ENCODE peak calls at places on chromosomes 12 and 14, in six cellular contexts. D is GM23248, Y is K562, U is fibroblast of lung, F is astrocyte, B is HepG2. L is an unnamed sample.

GRCh38 chr14:99945732-99946651 is 119.2 kb upstream of the EVL start:
- DNase-seq in D (peak; percentile 24), Y (no peak), U (no peak), F (no peak), B (no peak), L (peak; percentile 79)

GRCh38 chr12:5318874-5319273 is 113.0 kb upstream of the NTF3 start:
- DNase-seq in D (peak; percentile 88), Y (no peak), U (peak; percentile 75), F (peak; percentile 65), B (no peak), L (peak; percentile 78)

GRCh38 chr12:116964740-116965090 is 54.0 kb downstream of the FBXW8 start:
- DNase-seq in D (no peak), Y (no peak), U (peak; percentile 11), F (no peak), B (no peak), L (no peak)

GRCh38 chr12:108310489-108310888 is 28.6 kb downstream of the CMKLR1 start:
- DNase-seq in D (no peak), Y (peak; percentile 20), U (peak; percentile 35), F (peak; percentile 22), B (no peak), L (no peak)

GRCh38 chr14:62546862-62547474 is 498.3 kb downstream of the KCNH5 start:
- DNase-seq in D (no peak), Y (no peak), U (peak; percentile 4), F (no peak), B (no peak), L (peak; percentile 11)

GRCh38 chr14:23430733-23431105 is 4.7 kb downstream of the MYH7 start:
- DNase-seq in D (peak; percentile 49), Y (no peak), U (peak; percentile 11), F (peak; percentile 4), B (no peak), L (peak; percentile 22)

GRCh38 chr12:106353178-106353577 is 4.4 kb upstream of the POLR3B start:
- DNase-seq in D (no peak), Y (no peak), U (no peak), F (no peak), B (no peak), L (no peak)

GRCh38 chr12:51898937-51899336 is 8.4 kb upstream of the ACVRL1 start:
- DNase-seq in D (peak; percentile 89), Y (no peak), U (peak; percentile 80), F (peak; percentile 69), B (no peak), L (no peak)

GRCh38 chr12:14948672-14949071 is 10.3 kb upstream of the ERP27 start:
- DNase-seq in D (peak; percentile 75), Y (no peak), U (peak; percentile 87), F (peak; percentile 85), B (no peak), L (no peak)

GRCh38 chr12:27769142-27769672 is 10.8 kb upstream of the KLHL42 start:
- DNase-seq in D (no peak), Y (no peak), U (no peak), F (no peak), B (no peak), L (no peak)

GRCh38 chr12:53890081-53890480 is 48.5 kb upstream of the HOXC13 start:
- DNase-seq in D (no peak), Y (no peak), U (no peak), F (no peak), B (no peak), L (no peak)

GRCh38 chr12:57370696-57371095 is 60.1 kb downstream of the R3HDM2 start:
- DNase-seq in D (peak; percentile 43), Y (no peak), U (peak; percentile 20), F (no peak), B (no peak), L (peak; percentile 53)

GRCh38 chr14:101527987-101528386 is 33.3 kb upstream of the DIO3 start:
- DNase-seq in D (no peak), Y (no peak), U (no peak), F (no peak), B (no peak), L (no peak)

GRCh38 chr12:17928708-17929366 is 161.2 kb downstream of the RERGL start:
- DNase-seq in D (peak; percentile 69), Y (no peak), U (peak; percentile 84), F (peak; percentile 78), B (peak; percentile 57), L (peak; percentile 15)

GRCh38 chr12:129676411-129676810 is 227.4 kb downstream of the TMEM132D start:
- DNase-seq in D (no peak), Y (no peak), U (no peak), F (no peak), B (no peak), L (no peak)

GRCh38 chr14:66610154-66610563 is 102.2 kb downstream of the GPHN start:
- DNase-seq in D (peak; percentile 25), Y (peak; percentile 2), U (no peak), F (no peak), B (peak; percentile 7), L (peak; percentile 62)

GRCh38 chr12:100539209-100539608 is 34.3 kb upstream of the GAS2L3 start:
- DNase-seq in D (peak; percentile 56), Y (peak; percentile 10), U (peak; percentile 41), F (peak; percentile 31), B (no peak), L (no peak)

GRCh38 chr12:2386566-2386965 is 333.8 kb downstream of the CACNA1C start:
- DNase-seq in D (no peak), Y (no peak), U (no peak), F (no peak), B (no peak), L (no peak)

GRCh38 chr12:26293612-26294011 is 98.2 kb downstream of the SSPN start:
- DNase-seq in D (no peak), Y (no peak), U (peak; percentile 73), F (peak; percentile 62), B (no peak), L (no peak)

GRCh38 chr14:74062809-74063150 is 21.5 kb downstream of the ALDH6A1 start:
- DNase-seq in D (peak; percentile 48), Y (no peak), U (peak; percentile 18), F (no peak), B (no peak), L (peak; percentile 83)

GRCh38 chr12:98745578-98746391 is 100.7 kb downstream of the APAF1 start:
- DNase-seq in D (peak; percentile 53), Y (no peak), U (no peak), F (no peak), B (no peak), L (peak; percentile 59)

GRCh38 chr12:98635657-98636323 is 8.8 kb downstream of the IKBIP start:
- DNase-seq in D (peak; percentile 56), Y (no peak), U (peak; percentile 89), F (peak; percentile 85), B (peak; percentile 20), L (peak; percentile 81)

GRCh38 chr14:40216976-40217375 is 784.7 kb upstream of the FBXO33 start:
- DNase-seq in D (no peak), Y (no peak), U (no peak), F (no peak), B (no peak), L (no peak)

GRCh38 chr14:87632796-87633195 is 360.2 kb downstream of the GALC start:
- DNase-seq in D (no peak), Y (no peak), U (peak; percentile 29), F (peak; percentile 26), B (no peak), L (no peak)

GRCh38 chr12:80129895-80130535 is 30.7 kb downstream of the OTOGL start:
- DNase-seq in D (peak; percentile 18), Y (no peak), U (peak; percentile 81), F (peak; percentile 81), B (no peak), L (no peak)

GRCh38 chr12:75922944-75923642 is 108.5 kb downstream of the PHLDA1 start:
- DNase-seq in D (no peak), Y (no peak), U (no peak), F (no peak), B (no peak), L (no peak)

GRCh38 chr12:62910549-62911169 is 24.3 kb downstream of the PPM1H start:
- DNase-seq in D (no peak), Y (peak; percentile 73), U (no peak), F (no peak), B (no peak), L (no peak)

GRCh38 chr14:91035855-91036254 is 24.6 kb downstream of the RPS6KA5 start:
- DNase-seq in D (no peak), Y (no peak), U (no peak), F (no peak), B (no peak), L (no peak)

GRCh38 chr14:91038439-91038838 is 22.0 kb downstream of the RPS6KA5 start:
- DNase-seq in D (peak; percentile 93), Y (no peak), U (peak; percentile 71), F (peak; percentile 63), B (no peak), L (peak; percentile 50)

GRCh38 chr14:91041450-91041849 is 19.0 kb downstream of the RPS6KA5 start:
- DNase-seq in D (no peak), Y (no peak), U (no peak), F (no peak), B (no peak), L (no peak)

GRCh38 chr14:91040545-91040944 is 19.9 kb downstream of the RPS6KA5 start:
- DNase-seq in D (no peak), Y (no peak), U (no peak), F (no peak), B (no peak), L (no peak)

GRCh38 chr14:91036741-91037469 is 23.5 kb downstream of the RPS6KA5 start:
- DNase-seq in D (no peak), Y (no peak), U (no peak), F (no peak), B (no peak), L (no peak)
- H3K79me2 ChIP-seq in D (no peaks in the 10 kb centered on the region), Y (no peaks in the 10 kb centered on the region), U (no peaks in the 10 kb centered on the region), F (no peaks in the 10 kb centered on the region), B (no peaks in the 10 kb centered on the region), L (no peaks in the 10 kb centered on the region)

DNA sequence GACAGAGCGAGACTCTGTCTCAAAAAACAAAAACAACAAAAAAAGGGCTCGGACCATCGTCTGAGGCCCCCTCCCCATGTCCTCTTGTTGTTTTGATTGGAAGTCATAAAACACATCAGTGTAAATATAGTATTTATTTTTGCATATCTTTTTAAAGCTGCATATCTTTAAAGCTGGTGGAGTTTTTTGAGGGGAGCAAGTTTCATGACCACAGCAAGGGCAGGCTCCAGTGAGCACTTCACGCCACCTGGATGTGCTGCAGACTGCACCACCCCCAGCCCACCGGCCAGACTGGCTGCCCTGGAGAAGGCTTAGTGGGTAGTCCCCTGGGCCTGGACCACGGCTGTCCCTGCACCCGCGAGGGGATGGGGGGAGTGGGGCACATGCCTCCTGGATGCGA is 11.9 kb upstream of the BCL7A start:
- DNase-seq in D (no peak), Y (no peak), U (no peak), F (no peak), B (no peak), L (no peak)
- H3K79me2 ChIP-seq in D (no peaks in the 10 kb centered on the region), Y (no peaks in the 10 kb centered on the region), U (no peaks in the 10 kb centered on the region), F (no peaks in the 10 kb centered on the region), B (no peaks in the 10 kb centered on the region), L (no peaks in the 10 kb centered on the region)

DNA sequence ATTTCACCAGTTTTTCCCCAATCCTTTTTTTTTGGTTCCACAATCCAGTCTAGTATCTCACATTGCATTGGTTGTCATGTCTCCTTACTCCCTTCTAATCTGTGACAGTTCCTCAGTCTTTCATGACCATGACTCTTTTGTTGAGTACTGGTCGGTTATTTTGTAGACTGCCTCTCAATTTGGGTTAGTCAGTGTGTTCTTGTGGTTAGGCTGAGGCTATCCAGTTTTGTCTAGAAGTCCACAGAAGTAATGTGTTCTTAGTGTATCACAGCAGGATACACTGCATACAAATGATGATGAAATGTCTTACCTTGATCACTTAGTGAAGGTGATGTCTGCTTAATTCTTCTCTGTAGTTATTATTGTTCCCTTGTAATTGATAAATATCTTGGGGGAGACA is 24.8 kb downstream of the PELI2 start:
- DNase-seq in D (no peak), Y (no peak), U (peak; percentile 27), F (no peak), B (no peak), L (no peak)
- H3K79me2 ChIP-seq in D (no peaks in the 10 kb centered on the region), Y (no peaks in the 10 kb centered on the region), U (no peaks in the 10 kb centered on the region), F (peaks cover 17% of the 10 kb centered on the region), B (no peaks in the 10 kb centered on the region), L (no peaks in the 10 kb centered on the region)

GRCh38 chr12:65829716-65830115 is 5.4 kb downstream of the HMGA2 start:
- DNase-seq in D (no peak), Y (no peak), U (no peak), F (no peak), B (no peak), L (no peak)
- H3K79me2 ChIP-seq in D (peaks cover 93% of the 10 kb centered on the region), Y (no peaks in the 10 kb centered on the region), U (peaks cover 97% of the 10 kb centered on the region), F (peaks cover 99% of the 10 kb centered on the region), B (peaks cover 79% of the 10 kb centered on the region), L (peaks cover 17% of the 10 kb centered on the region)

L was measured in trophoblast cell.